ENCODE peak calls at places on chromosomes 16 and 17, in five cellular contexts. One of them, this sample, is unnamed.

GRCh38 chr17:45792437-45792836 is 8.3 kb downstream of the CRHR1 start:
- DNase-seq in activated CD8-positive, alpha-beta T cell treated with anti-CD3 and anti-CD28 coated beads for 36 hours: no peak
- DNase-seq in neural progenitor cell: no peak
- DNase-seq in GM23338: no peak
- DNase-seq in body of pancreas: no peak
- DNase-seq in this sample: no peak

GRCh38 chr16:64083428-64084129 is 1038.3 kb downstream of the CDH11 start:
- DNase-seq in neural progenitor cell: no peak
- DNase-seq in body of pancreas: no peak
- DNase-seq in GM23338: no peak
- DNase-seq in activated CD8-positive, alpha-beta T cell treated with anti-CD3 and anti-CD28 coated beads for 36 hours: no peak
- DNase-seq in this sample: no peak

GRCh38 chr17:64159051-64159590 is 29.2 kb upstream of the ERN1 start:
- DNase-seq in neural progenitor cell: peak
- DNase-seq in GM23338: peak
- DNase-seq in activated CD8-positive, alpha-beta T cell treated with anti-CD3 and anti-CD28 coated beads for 36 hours: no peak
- DNase-seq in body of pancreas: peak
- DNase-seq in this sample: no peak

GRCh38 chr17:76727745-76728456 is 1.3 kb downstream of the METTL23 start:
- DNase-seq in body of pancreas: no peak
- DNase-seq in GM23338: no peak
- DNase-seq in neural progenitor cell: no peak
- DNase-seq in activated CD8-positive, alpha-beta T cell treated with anti-CD3 and anti-CD28 coated beads for 36 hours: no peak
- DNase-seq in this sample: no peak

GRCh38 chr17:410674-411401 is 58.2 kb upstream of the RPH3AL start:
- DNase-seq in activated CD8-positive, alpha-beta T cell treated with anti-CD3 and anti-CD28 coated beads for 36 hours: peak
- DNase-seq in GM23338: peak
- DNase-seq in body of pancreas: no peak
- DNase-seq in neural progenitor cell: peak
- DNase-seq in this sample: peak

GRCh38 chr17:78828470-78829185 is 12.0 kb downstream of the USP36 start:
- DNase-seq in GM23338: peak
- DNase-seq in body of pancreas: no peak
- DNase-seq in neural progenitor cell: peak
- DNase-seq in activated CD8-positive, alpha-beta T cell treated with anti-CD3 and anti-CD28 coated beads for 36 hours: peak
- DNase-seq in this sample: no peak

GRCh38 chr17:7021993-7022778 is 664 bp upstream of the BCL6B start:
- DNase-seq in neural progenitor cell: peak
- DNase-seq in body of pancreas: peak
- DNase-seq in activated CD8-positive, alpha-beta T cell treated with anti-CD3 and anti-CD28 coated beads for 36 hours: peak
- DNase-seq in GM23338: peak
- DNase-seq in this sample: peak

GRCh38 chr16:85098565-85098964 is 13.7 kb downstream of the CIBAR2 start:
- DNase-seq in body of pancreas: no peak
- DNase-seq in GM23338: no peak
- DNase-seq in activated CD8-positive, alpha-beta T cell treated with anti-CD3 and anti-CD28 coated beads for 36 hours: no peak
- DNase-seq in neural progenitor cell: no peak
- DNase-seq in this sample: no peak

GRCh38 chr17:77601054-77601979 is 357.2 kb upstream of the TNRC6C start:
- DNase-seq in activated CD8-positive, alpha-beta T cell treated with anti-CD3 and anti-CD28 coated beads for 36 hours: no peak
- DNase-seq in neural progenitor cell: no peak
- DNase-seq in body of pancreas: peak
- DNase-seq in GM23338: no peak
- DNase-seq in this sample: no peak

GRCh38 chr17:49260922-49261291 is 30.3 kb upstream of the PHOSPHO1 start:
- DNase-seq in GM23338: no peak
- DNase-seq in body of pancreas: no peak
- DNase-seq in neural progenitor cell: no peak
- DNase-seq in activated CD8-positive, alpha-beta T cell treated with anti-CD3 and anti-CD28 coated beads for 36 hours: no peak
- DNase-seq in this sample: no peak

GRCh38 chr16:84308120-84308519 is 13.4 kb downstream of the WFDC1 start:
- DNase-seq in body of pancreas: peak
- DNase-seq in GM23338: peak
- DNase-seq in activated CD8-positive, alpha-beta T cell treated with anti-CD3 and anti-CD28 coated beads for 36 hours: peak
- DNase-seq in neural progenitor cell: peak
- DNase-seq in this sample: peak

GRCh38 chr17:46972346-46972745 is 6.7 kb downstream of the RPRML start:
- DNase-seq in activated CD8-positive, alpha-beta T cell treated with anti-CD3 and anti-CD28 coated beads for 36 hours: no peak
- DNase-seq in GM23338: no peak
- DNase-seq in neural progenitor cell: no peak
- DNase-seq in body of pancreas: peak
- DNase-seq in this sample: no peak

GRCh38 chr17:4293572-4293971 is 29.8 kb upstream of the ANKFY1 start:
- DNase-seq in neural progenitor cell: no peak
- DNase-seq in body of pancreas: no peak
- DNase-seq in GM23338: no peak
- DNase-seq in activated CD8-positive, alpha-beta T cell treated with anti-CD3 and anti-CD28 coated beads for 36 hours: no peak
- DNase-seq in this sample: no peak

GRCh38 chr16:23278031-23278430 is 24.1 kb upstream of the SCNN1B start:
- DNase-seq in body of pancreas: no peak
- DNase-seq in neural progenitor cell: no peak
- DNase-seq in GM23338: no peak
- DNase-seq in activated CD8-positive, alpha-beta T cell treated with anti-CD3 and anti-CD28 coated beads for 36 hours: no peak
- DNase-seq in this sample: no peak

GRCh38 chr16:89422527-89422904 is 67.8 kb downstream of the ANKRD11 start:
- DNase-seq in GM23338: no peak
- DNase-seq in body of pancreas: no peak
- DNase-seq in activated CD8-positive, alpha-beta T cell treated with anti-CD3 and anti-CD28 coated beads for 36 hours: peak
- DNase-seq in neural progenitor cell: no peak
- DNase-seq in this sample: no peak

GRCh38 chr17:6639651-6640535 is 618 bp downstream of the KIAA0753 start:
- DNase-seq in activated CD8-positive, alpha-beta T cell treated with anti-CD3 and anti-CD28 coated beads for 36 hours: peak
- DNase-seq in GM23338: peak
- DNase-seq in body of pancreas: no peak
- DNase-seq in neural progenitor cell: peak
- DNase-seq in this sample: peak

GRCh38 chr16:83187404-83187803 is 560.6 kb downstream of the CDH13 start:
- DNase-seq in neural progenitor cell: no peak
- DNase-seq in activated CD8-positive, alpha-beta T cell treated with anti-CD3 and anti-CD28 coated beads for 36 hours: peak
- DNase-seq in body of pancreas: no peak
- DNase-seq in GM23338: no peak
- DNase-seq in this sample: no peak

GRCh38 chr16:28910046-28911031 is 14.7 kb downstream of the RABEP2 start:
- DNase-seq in GM23338: no peak
- DNase-seq in activated CD8-positive, alpha-beta T cell treated with anti-CD3 and anti-CD28 coated beads for 36 hours: peak
- DNase-seq in neural progenitor cell: no peak
- DNase-seq in body of pancreas: no peak
- DNase-seq in this sample: no peak

GRCh38 chr17:7389924-7390910 is 4.1 kb downstream of the PLSCR3 start:
- DNase-seq in activated CD8-positive, alpha-beta T cell treated with anti-CD3 and anti-CD28 coated beads for 36 hours: no peak
- DNase-seq in neural progenitor cell: no peak
- DNase-seq in body of pancreas: no peak
- DNase-seq in GM23338: no peak
- DNase-seq in this sample: no peak

GRCh38 chr17:32723310-32723955 is 153.5 kb downstream of the MYO1D start:
- DNase-seq in GM23338: no peak
- DNase-seq in neural progenitor cell: no peak
- DNase-seq in body of pancreas: no peak
- DNase-seq in activated CD8-positive, alpha-beta T cell treated with anti-CD3 and anti-CD28 coated beads for 36 hours: no peak
- DNase-seq in this sample: no peak

GRCh38 chr17:68587847-68588246 is 13.3 kb downstream of the FAM20A start:
- DNase-seq in activated CD8-positive, alpha-beta T cell treated with anti-CD3 and anti-CD28 coated beads for 36 hours: no peak
- DNase-seq in body of pancreas: no peak
- DNase-seq in neural progenitor cell: no peak
- DNase-seq in GM23338: no peak
- DNase-seq in this sample: no peak

GRCh38 chr17:78414178-78415162 is 36.0 kb downstream of the PGS1 start:
- DNase-seq in body of pancreas: no peak
- DNase-seq in activated CD8-positive, alpha-beta T cell treated with anti-CD3 and anti-CD28 coated beads for 36 hours: peak
- DNase-seq in GM23338: no peak
- DNase-seq in neural progenitor cell: no peak
- DNase-seq in this sample: no peak

GRCh38 chr17:50604470-50604869 is 30.2 kb upstream of the ABCC3 start:
- DNase-seq in body of pancreas: peak
- DNase-seq in neural progenitor cell: no peak
- DNase-seq in activated CD8-positive, alpha-beta T cell treated with anti-CD3 and anti-CD28 coated beads for 36 hours: no peak
- DNase-seq in GM23338: peak
- DNase-seq in this sample: peak

GRCh38 chr17:15247891-15248529 is 17.1 kb downstream of the PMP22 start:
- DNase-seq in activated CD8-positive, alpha-beta T cell treated with anti-CD3 and anti-CD28 coated beads for 36 hours: no peak
- DNase-seq in neural progenitor cell: peak
- DNase-seq in GM23338: peak
- DNase-seq in body of pancreas: no peak
- DNase-seq in this sample: no peak

GRCh38 chr16:78763821-78764440 is 664.5 kb downstream of the WWOX start:
- DNase-seq in neural progenitor cell: no peak
- DNase-seq in activated CD8-positive, alpha-beta T cell treated with anti-CD3 and anti-CD28 coated beads for 36 hours: no peak
- DNase-seq in body of pancreas: no peak
- DNase-seq in GM23338: no peak
- DNase-seq in this sample: no peak

GRCh38 chr16:15961557-15962205 is 12.3 kb downstream of the ABCC1 start:
- DNase-seq in neural progenitor cell: no peak
- DNase-seq in activated CD8-positive, alpha-beta T cell treated with anti-CD3 and anti-CD28 coated beads for 36 hours: no peak
- DNase-seq in GM23338: no peak
- DNase-seq in body of pancreas: no peak
- DNase-seq in this sample: no peak

GRCh38 chr17:75557075-75557851 is 30.3 kb upstream of the MYO15B start:
- DNase-seq in GM23338: no peak
- DNase-seq in neural progenitor cell: no peak
- DNase-seq in body of pancreas: peak
- DNase-seq in activated CD8-positive, alpha-beta T cell treated with anti-CD3 and anti-CD28 coated beads for 36 hours: no peak
- DNase-seq in this sample: no peak

GRCh38 chr16:85573696-85574641 is 39.2 kb upstream of the GSE1 start:
- DNase-seq in GM23338: no peak
- DNase-seq in body of pancreas: peak
- DNase-seq in activated CD8-positive, alpha-beta T cell treated with anti-CD3 and anti-CD28 coated beads for 36 hours: no peak
- DNase-seq in neural progenitor cell: no peak
- DNase-seq in this sample: peak

GRCh38 chr16:86697715-86698114 is 119.4 kb downstream of the FOXL1 start:
- DNase-seq in neural progenitor cell: no peak
- DNase-seq in GM23338: no peak
- DNase-seq in activated CD8-positive, alpha-beta T cell treated with anti-CD3 and anti-CD28 coated beads for 36 hours: no peak
- DNase-seq in body of pancreas: no peak
- DNase-seq in this sample: no peak

GRCh38 chr16:86700396-86700945 is 122.1 kb downstream of the FOXL1 start:
- DNase-seq in activated CD8-positive, alpha-beta T cell treated with anti-CD3 and anti-CD28 coated beads for 36 hours: no peak
- DNase-seq in GM23338: no peak
- DNase-seq in body of pancreas: no peak
- DNase-seq in neural progenitor cell: no peak
- DNase-seq in this sample: no peak

GRCh38 chr16:86704516-86704915 is 126.2 kb downstream of the FOXL1 start:
- DNase-seq in activated CD8-positive, alpha-beta T cell treated with anti-CD3 and anti-CD28 coated beads for 36 hours: no peak
- DNase-seq in body of pancreas: no peak
- DNase-seq in neural progenitor cell: no peak
- DNase-seq in GM23338: no peak
- DNase-seq in this sample: no peak

GRCh38 chr16:86702824-86703588 is 124.7 kb downstream of the FOXL1 start:
- DNase-seq in neural progenitor cell: no peak
- DNase-seq in activated CD8-positive, alpha-beta T cell treated with anti-CD3 and anti-CD28 coated beads for 36 hours: no peak
- DNase-seq in body of pancreas: no peak
- DNase-seq in GM23338: no peak
- DNase-seq in this sample: no peak

GRCh38 chr16:86701286-86701975 is 123.1 kb downstream of the FOXL1 start:
- DNase-seq in neural progenitor cell: no peak
- DNase-seq in activated CD8-positive, alpha-beta T cell treated with anti-CD3 and anti-CD28 coated beads for 36 hours: no peak
- DNase-seq in body of pancreas: no peak
- DNase-seq in GM23338: no peak
- DNase-seq in this sample: no peak
- TF ChIP-seq CTCF in neural progenitor cell: no peak
- TF ChIP-seq CTCF in activated CD8-positive, alpha-beta T cell treated with anti-CD3 and anti-CD28 coated beads for 36 hours: no peak
- TF ChIP-seq CTCF in body of pancreas: no peak
- TF ChIP-seq CTCF in GM23338: no peak
- TF ChIP-seq CTCF in this sample: no peak

DNA sequence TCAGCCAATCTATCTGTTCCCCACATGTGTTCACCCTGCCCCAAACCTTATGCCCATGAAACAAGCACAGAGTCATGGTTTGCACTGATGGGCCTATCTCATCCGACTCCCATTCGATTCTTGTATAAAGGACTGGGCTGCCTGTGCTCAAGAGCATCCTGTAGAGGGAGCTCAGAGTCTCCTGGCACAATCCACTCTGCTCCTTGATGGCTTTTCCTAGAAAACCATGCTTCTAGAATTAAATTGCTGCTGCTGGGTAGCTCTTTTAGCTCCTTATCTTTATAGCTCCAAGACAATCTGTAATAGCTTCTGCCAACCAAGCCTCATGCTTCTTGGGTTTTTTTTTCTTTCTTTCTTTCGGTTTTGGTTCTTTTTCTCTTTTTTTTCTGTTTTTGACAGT is 9.7 kb downstream of the ZNF19 start:
- DNase-seq in GM23338: peak
- DNase-seq in neural progenitor cell: peak
- DNase-seq in body of pancreas: peak
- DNase-seq in activated CD8-positive, alpha-beta T cell treated with anti-CD3 and anti-CD28 coated beads for 36 hours: peak
- DNase-seq in this sample: no peak
- TF ChIP-seq CTCF in GM23338: peak
- TF ChIP-seq CTCF in neural progenitor cell: peak
- TF ChIP-seq CTCF in body of pancreas: peak
- TF ChIP-seq CTCF in activated CD8-positive, alpha-beta T cell treated with anti-CD3 and anti-CD28 coated beads for 36 hours: no peak
- TF ChIP-seq CTCF in this sample: no peak

GRCh38 chr17:34306466-34306865 is 12.8 kb upstream of the CCL8 start:
- DNase-seq in activated CD8-positive, alpha-beta T cell treated with anti-CD3 and anti-CD28 coated beads for 36 hours: no peak
- DNase-seq in body of pancreas: peak
- DNase-seq in GM23338: peak
- DNase-seq in neural progenitor cell: peak
- DNase-seq in this sample: no peak
- TF ChIP-seq CTCF in activated CD8-positive, alpha-beta T cell treated with anti-CD3 and anti-CD28 coated beads for 36 hours: no peak
- TF ChIP-seq CTCF in body of pancreas: no peak
- TF ChIP-seq CTCF in GM23338: peak
- TF ChIP-seq CTCF in neural progenitor cell: peak
- TF ChIP-seq CTCF in this sample: no peak

GRCh38 chr17:36601303-36602029 is at the start of gene MRM1:
- DNase-seq in body of pancreas: peak
- DNase-seq in GM23338: peak
- DNase-seq in neural progenitor cell: peak
- DNase-seq in activated CD8-positive, alpha-beta T cell treated with anti-CD3 and anti-CD28 coated beads for 36 hours: peak
- DNase-seq in this sample: peak
- TF ChIP-seq CTCF in body of pancreas: no peak
- TF ChIP-seq CTCF in GM23338: no peak
- TF ChIP-seq CTCF in neural progenitor cell: no peak
- TF ChIP-seq CTCF in activated CD8-positive, alpha-beta T cell treated with anti-CD3 and anti-CD28 coated beads for 36 hours: no peak
- TF ChIP-seq CTCF in this sample: no peak